ENCODE peak calls at places on chromosomes 11 and 22, in four cellular contexts. Y is stimulated activated CD4-positive, alpha-beta T cell treated with anti-CD3 and anti-CD28 coated beads, Interleukin-15, amount 100 ng/mL, for 48 hours; F is EH; M is stimulated activated CD8-positive, alpha-beta memory T cell treated with anti-CD3 and anti-CD28 coated beads, Interleukin-7, amount 100 ng/mL, for 1 hour. Z is an unnamed sample.
A peak's percentile ranks its signal among the peaks of the same experiment; 100 is the strongest.

GRCh38 chr11:120441592-120441991 is 70.0 kb upstream of the GRIK4 start:
- DNase-seq in F (no peak), M (no peak), Y (no peak), Z (no peak)

GRCh38 chr11:72584293-72584921 is 89.8 kb downstream of the PDE2A start:
- DNase-seq in Y (no peak), F (peak; percentile 38), M (peak; percentile 17), Z (no peak)

GRCh38 chr11:69205929-69206612 is 50.3 kb downstream of the SMIM38 start:
- DNase-seq in Y (no peak), M (no peak), F (no peak), Z (no peak)

GRCh38 chr11:58867556-58867955 is 23.1 kb upstream of the GLYATL2 start:
- DNase-seq in F (peak; percentile 35), Y (no peak), M (no peak), Z (no peak)

GRCh38 chr11:34789196-34789834 is 126.9 kb downstream of the APIP start:
- DNase-seq in M (no peak), Y (no peak), F (no peak), Z (no peak)

GRCh38 chr22:22553735-22554134 is 5.3 kb downstream of the PRAME start:
- DNase-seq in F (no peak), M (no peak), Y (no peak), Z (no peak)

GRCh38 chr11:64864135-64864472 is 14.3 kb downstream of the EHD1 start:
- DNase-seq in M (no peak), F (no peak), Y (no peak), Z (no peak)

GRCh38 chr22:32120603-32121002 is 38.5 kb downstream of the C22orf42 start:
- DNase-seq in F (no peak), Y (no peak), M (no peak), Z (no peak)

GRCh38 chr11:130721282-130721681 is 195.0 kb downstream of the SNX19 start:
- DNase-seq in Y (no peak), M (no peak), F (no peak), Z (no peak)

GRCh38 chr22:36204641-36205032 is 3.0 kb upstream of the APOL4 start:
- DNase-seq in Y (no peak), F (no peak), M (no peak), Z (no peak)

GRCh38 chr22:41699264-41700104 is at the start of gene MEI1:
- DNase-seq in M (peak; percentile 81), Y (peak; percentile 88), F (peak; percentile 63), Z (no peak)

GRCh38 chr11:91804057-91804456 is 420.6 kb upstream of the FAT3 start:
- DNase-seq in F (no peak), Y (no peak), M (no peak), Z (no peak)

GRCh38 chr22:30436196-30436595 is 10.6 kb downstream of the MTFP1 start:
- DNase-seq in F (no peak), M (no peak), Y (no peak), Z (no peak)

GRCh38 chr11:133943950-133944698 is 12.6 kb downstream of the IGSF9B start:
- DNase-seq in Y (no peak), M (no peak), F (no peak), Z (no peak)

GRCh38 chr11:75164318-75164827 is 13.5 kb downstream of the SLCO2B1 start:
- DNase-seq in Y (no peak), M (no peak), F (no peak), Z (no peak)

GRCh38 chr22:50525991-50526848 is 822 bp upstream of the SCO2 start:
- DNase-seq in Y (peak; percentile 85), F (peak; percentile 80), M (no peak), Z (peak; percentile 64)

GRCh38 chr11:67276821-67277230 is 10.6 kb downstream of the GRK2 start:
- DNase-seq in M (no peak), Y (no peak), F (peak; percentile 57), Z (peak; percentile 98)

Z was measured in KG1.